ENCODE peak calls at places on chromosomes 13 and 19, in five cellular contexts. V is colonic mucosa, L is fibroblast of lung, C is adipocyte, O is HCT116. T is an unnamed sample.

GRCh38 chr13:105363747-105364177 is 1171.7 kb downstream of the EFNB2 start:
- DNase-seq in O (no peak), L (no peak), V (no peak), C (no peak), T (no peak)

GRCh38 chr13:50229935-50230334 is 214.7 kb downstream of the KCNRG start:
- DNase-seq in L (no peak), O (no peak), V (no peak), C (no peak), T (no peak)

GRCh38 chr19:42455621-42456081 is 12.9 kb upstream of the CXCL17 start:
- DNase-seq in L (no peak), O (peak), C (no peak), V (peak), T (no peak)

GRCh38 chr13:83414393-83414792 is 467.9 kb downstream of the SLITRK1 start:
- DNase-seq in O (no peak), L (peak), C (no peak), V (no peak), T (no peak)

GRCh38 chr19:31357315-31357673 is 8.1 kb upstream of the TSHZ3 start:
- DNase-seq in L (no peak), C (no peak), O (no peak), V (no peak), T (no peak)

GRCh38 chr19:18889949-18890745 is 5.8 kb downstream of the CERS1 start:
- DNase-seq in O (no peak), V (no peak), C (no peak), L (no peak), T (no peak)

GRCh38 chr19:55383279-55383788 is 758 bp downstream of the TMEM238 start:
- DNase-seq in C (no peak), V (peak), O (no peak), L (no peak), T (no peak)

GRCh38 chr13:33051632-33052031 is 35.4 kb downstream of the KL start:
- DNase-seq in V (no peak), L (no peak), C (no peak), O (no peak), T (no peak)

GRCh38 chr19:10852098-10852800 is 4.0 kb downstream of the C19orf38 start:
- DNase-seq in V (no peak), O (no peak), C (peak), L (peak), T (no peak)

GRCh38 chr13:67130444-67130843 is 99.7 kb downstream of the PCDH9 start:
- DNase-seq in V (no peak), C (no peak), L (no peak), O (no peak), T (no peak)

GRCh38 chr19:58553799-58554493 is 959 bp downstream of the CHMP2A start:
- DNase-seq in L (no peak), O (no peak), V (no peak), C (no peak), T (no peak)

GRCh38 chr13:47033216-47033615 is 136.4 kb upstream of the HTR2A start:
- DNase-seq in C (peak), L (peak), O (no peak), V (no peak), T (no peak)

GRCh38 chr19:916645-917322 is 349 bp upstream of the KISS1R start:
- DNase-seq in C (no peak), L (no peak), V (no peak), O (no peak), T (no peak)

GRCh38 chr19:42634409-42635232 is 39.9 kb upstream of the CEACAM8 start:
- DNase-seq in L (peak), C (peak), O (peak), V (no peak), T (no peak)

GRCh38 chr13:109666656-109667448 is 119.5 kb downstream of the IRS2 start:
- DNase-seq in C (peak), L (peak), V (no peak), O (no peak), T (no peak)

GRCh38 chr13:48748681-48749080 is 95.0 kb downstream of the CYSLTR2 start:
- DNase-seq in V (no peak), O (no peak), C (no peak), L (no peak), T (no peak)

GRCh38 chr13:48750588-48751383 is 97.1 kb downstream of the CYSLTR2 start:
- DNase-seq in O (no peak), V (peak), L (peak), C (peak), T (no peak)

GRCh38 chr13:48746816-48747215 is 93.1 kb downstream of the CYSLTR2 start:
- DNase-seq in C (no peak), O (no peak), V (no peak), L (no peak), T (no peak)

GRCh38 chr13:48749144-48749543 is 95.4 kb downstream of the CYSLTR2 start:
- DNase-seq in C (no peak), V (no peak), O (no peak), L (peak), T (no peak)

GRCh38 chr13:48749699-48750473 is 96.2 kb downstream of the CYSLTR2 start:
- DNase-seq in V (peak), O (peak), L (peak), C (peak), T (peak)
- H3K9ac ChIP-seq in V (no peak), O (peak), L (no peak), C (peak), T (no peak)

DNA sequence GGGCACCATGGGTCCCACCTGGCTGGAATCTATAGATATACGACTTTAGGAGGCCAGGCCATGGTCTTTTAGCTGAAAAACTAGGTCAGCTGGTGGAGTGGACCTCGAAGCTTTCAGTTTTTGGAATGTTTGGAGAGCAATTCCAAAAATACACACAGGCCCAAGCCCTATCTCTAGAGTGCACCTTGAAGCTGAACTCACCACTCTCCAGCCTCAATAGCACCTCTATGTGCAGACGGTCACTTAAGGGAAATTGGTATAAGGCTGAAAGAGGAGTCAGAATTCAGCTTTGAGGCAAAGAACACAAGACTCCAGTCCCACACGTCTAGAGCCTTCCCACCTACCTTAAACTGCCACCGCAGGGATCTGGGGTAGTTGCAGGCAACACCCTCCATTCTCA is 56.4 kb upstream of the KATNAL1 start:
- DNase-seq in C (no peak), L (no peak), O (no peak), V (no peak), T (no peak)
- H3K9ac ChIP-seq in C (no peak), L (no peak), O (no peak), V (no peak), T (no peak)

DNA sequence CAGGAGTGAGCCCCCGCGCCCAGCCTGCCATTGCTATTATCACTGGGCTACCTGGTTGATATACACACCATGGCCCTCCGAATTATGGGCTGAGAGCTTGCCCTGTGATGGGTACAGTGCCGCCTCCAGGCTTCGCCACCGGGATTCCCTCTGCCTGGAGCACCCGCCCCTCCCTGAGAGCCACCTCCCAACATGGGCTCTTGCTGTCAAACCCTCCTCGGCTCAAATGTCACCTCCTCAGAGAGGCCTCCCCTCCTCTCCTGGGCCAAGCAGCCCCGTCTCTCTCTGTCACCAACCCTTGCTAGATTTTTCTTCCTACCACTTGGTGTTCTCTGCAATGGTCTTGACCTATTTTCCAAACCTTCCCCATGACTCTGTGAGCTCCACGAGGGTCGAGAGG is 12.2 kb upstream of the TLE2 start:
- DNase-seq in C (no peak), O (no peak), L (no peak), V (no peak), T (no peak)
- H3K9ac ChIP-seq in C (no peak), O (no peak), L (no peak), V (peak), T (no peak)

DNA sequence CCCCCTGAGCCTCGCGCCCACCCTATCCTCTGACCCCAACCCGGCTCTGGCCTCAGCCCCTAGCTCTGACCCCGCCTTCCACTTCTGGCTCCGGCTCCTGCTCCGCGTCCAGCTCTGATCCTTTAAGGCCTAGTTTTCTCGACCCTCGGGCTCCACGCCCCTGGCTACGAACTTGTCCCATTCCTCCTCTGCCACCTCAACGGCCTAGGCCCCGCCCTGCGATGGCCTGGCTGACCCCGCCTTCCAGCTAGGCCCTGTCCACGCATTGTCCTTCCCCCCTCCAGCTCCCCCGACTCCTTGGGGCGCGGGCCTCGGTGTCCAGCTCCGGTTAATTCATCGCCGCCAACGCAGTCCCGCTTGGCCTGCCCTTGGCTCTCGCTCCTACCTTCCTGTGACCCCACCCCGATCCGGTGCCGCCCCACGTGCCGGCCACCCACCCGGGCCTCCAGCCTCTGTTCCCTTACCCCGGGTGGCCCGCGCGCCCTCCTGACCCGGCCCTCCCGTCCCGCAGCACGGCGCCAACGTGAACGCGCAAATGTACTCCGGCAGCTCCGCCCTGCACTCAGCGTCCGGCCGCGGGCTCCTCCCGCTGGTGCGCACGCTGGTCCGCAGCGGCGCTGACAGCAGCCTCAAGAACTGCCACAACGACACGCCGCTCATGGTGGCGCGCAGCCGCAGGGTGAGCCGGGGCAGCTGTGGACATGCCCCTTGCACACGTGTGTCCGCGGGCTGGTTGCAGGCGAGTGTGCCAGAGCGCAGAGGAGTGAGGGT is 9.4 kb downstream of the BCL3 start:
- DNase-seq in C (no peak), V (no peak), O (no peak), L (peak), T (peak)
- H3K9ac ChIP-seq in C (peak), V (peak), O (no peak), L (peak), T (peak)

DNA sequence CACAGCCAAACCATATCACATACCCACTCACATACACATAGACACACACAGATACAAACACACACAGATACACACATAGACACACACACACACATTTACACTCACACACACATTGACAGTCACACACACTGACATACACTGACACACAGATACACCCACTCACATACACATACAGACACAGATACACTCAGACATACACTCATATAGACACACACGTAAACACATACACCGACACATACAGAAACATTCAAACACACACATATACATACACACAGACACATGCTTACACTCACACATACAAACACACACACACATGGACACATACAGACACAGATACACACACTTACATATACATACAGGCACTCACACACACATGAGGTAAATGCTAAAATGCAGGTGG is 30.2 kb downstream of the GJA3 start:
- DNase-seq in O (no peak), C (no peak), L (no peak), V (no peak), T (no peak)
- H3K9ac ChIP-seq in O (no peak), C (no peak), L (no peak), V (no peak), T (no peak)

GRCh38 chr19:13505761-13506549 is at the start of gene CACNA1A:
- DNase-seq in L (peak), V (no peak), C (peak), O (no peak), T (peak)
- H3K9ac ChIP-seq in L (no peak), V (no peak), C (peak), O (no peak), T (peak)

GRCh38 chr13:98546402-98546801 is 30.5 kb downstream of the STK24 start:
- DNase-seq in O (no peak), L (no peak), V (no peak), C (no peak), T (no peak)

GRCh38 chr13:98548230-98548629 is 28.7 kb downstream of the STK24 start:
- DNase-seq in C (no peak), O (no peak), V (no peak), L (no peak), T (no peak)

GRCh38 chr13:98549728-98550317 is 27.1 kb downstream of the STK24 start:
- DNase-seq in O (no peak), L (peak), V (no peak), C (no peak), T (no peak)

GRCh38 chr13:98547455-98547854 is 29.5 kb downstream of the STK24 start:
- DNase-seq in V (no peak), C (no peak), O (no peak), L (no peak), T (no peak)

DNA sequence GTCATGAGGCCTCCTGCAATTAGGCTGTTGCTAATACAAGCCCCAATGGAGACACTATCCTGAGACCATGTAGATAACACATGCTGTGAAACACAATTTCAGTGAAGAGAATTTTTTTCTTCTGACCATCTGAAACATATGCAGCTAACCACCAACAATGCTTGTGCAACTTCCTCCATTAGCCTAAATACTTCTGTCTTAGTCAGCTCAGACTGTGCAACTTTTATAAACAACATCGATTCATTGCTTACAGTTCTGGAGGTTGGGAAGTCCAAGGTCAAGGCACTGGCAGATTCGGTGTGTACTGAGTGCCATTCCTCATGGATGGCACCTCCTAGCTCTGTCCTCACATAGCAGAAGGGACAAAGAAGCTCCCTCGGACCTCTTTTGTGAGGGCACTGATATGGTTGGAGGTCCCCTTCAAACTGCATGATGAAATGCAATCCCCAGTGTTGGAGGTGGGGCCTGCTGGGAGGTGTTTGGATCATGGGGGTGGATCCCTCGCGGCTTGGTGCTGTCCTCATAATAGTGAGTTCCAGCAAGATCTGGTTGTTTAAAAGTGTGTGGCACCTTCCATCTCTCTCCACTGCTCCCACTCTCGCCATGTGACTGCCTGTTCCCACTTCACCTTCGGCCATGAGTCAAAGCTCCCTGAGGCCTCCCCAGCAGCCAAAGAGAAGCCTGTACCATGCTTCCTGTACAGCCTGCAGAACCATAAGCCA is 27.7 kb downstream of the STK24 start:
- DNase-seq in V (no peak), C (peak), O (no peak), L (peak), T (no peak)
- H3K9ac ChIP-seq in V (no peak), C (no peak), O (no peak), L (no peak), T (no peak)

GRCh38 chr13:23923031-23923430 is 25.7 kb upstream of the C1QTNF9B start:
- DNase-seq in L (no peak), V (no peak), C (no peak), O (no peak), T (no peak)
- H3K9ac ChIP-seq in L (no peak), V (no peak), C (no peak), O (no peak), T (no peak)

GRCh38 chr13:52808842-52809219 is 39.6 kb downstream of the PCDH8 start:
- DNase-seq in O (no peak), L (no peak), V (no peak), C (no peak), T (no peak)
- H3K9ac ChIP-seq in O (no peak), L (no peak), V (no peak), C (no peak), T (no peak)